ENCODE peak calls at places on chromosome 20, in seven cellular contexts. One of them, this sample, is unnamed.

GRCh38 chr20:45792513-45793118 is 862 bp downstream of the DNTTIP1 start:
- DNase-seq in CD8-positive, alpha-beta T cell: no peak
- DNase-seq in cardiac muscle cell: no peak
- DNase-seq in pons: peak
- DNase-seq in AG09319: no peak
- DNase-seq in AG20443: no peak
- DNase-seq in naive thymus-derived CD4-positive, alpha-beta T cell: no peak
- DNase-seq in this sample: no peak

GRCh38 chr20:841568-842546 is 8.3 kb downstream of the FAM110A start:
- DNase-seq in pons: no peak
- DNase-seq in AG20443: no peak
- DNase-seq in naive thymus-derived CD4-positive, alpha-beta T cell: no peak
- DNase-seq in CD8-positive, alpha-beta T cell: no peak
- DNase-seq in AG09319: no peak
- DNase-seq in cardiac muscle cell: no peak
- DNase-seq in this sample: no peak

GRCh38 chr20:1130058-1130694 is 11.8 kb downstream of the PSMF1 start:
- DNase-seq in naive thymus-derived CD4-positive, alpha-beta T cell: no peak
- DNase-seq in cardiac muscle cell: no peak
- DNase-seq in CD8-positive, alpha-beta T cell: no peak
- DNase-seq in AG09319: no peak
- DNase-seq in pons: no peak
- DNase-seq in AG20443: no peak
- DNase-seq in this sample: no peak

GRCh38 chr20:37344506-37345338 is 1.2 kb upstream of the SRC start:
- DNase-seq in pons: no peak
- DNase-seq in naive thymus-derived CD4-positive, alpha-beta T cell: no peak
- DNase-seq in cardiac muscle cell: no peak
- DNase-seq in CD8-positive, alpha-beta T cell: no peak
- DNase-seq in AG20443: no peak
- DNase-seq in AG09319: no peak
- DNase-seq in this sample: no peak

GRCh38 chr20:11372831-11373230 is 544.9 kb upstream of the BTBD3 start:
- DNase-seq in AG09319: no peak
- DNase-seq in cardiac muscle cell: no peak
- DNase-seq in pons: no peak
- DNase-seq in naive thymus-derived CD4-positive, alpha-beta T cell: no peak
- DNase-seq in CD8-positive, alpha-beta T cell: no peak
- DNase-seq in AG20443: no peak
- DNase-seq in this sample: no peak

GRCh38 chr20:61387204-61387958 is 135.3 kb downstream of the CDH4 start:
- DNase-seq in AG20443: peak
- DNase-seq in AG09319: peak
- DNase-seq in naive thymus-derived CD4-positive, alpha-beta T cell: no peak
- DNase-seq in cardiac muscle cell: peak
- DNase-seq in CD8-positive, alpha-beta T cell: no peak
- DNase-seq in pons: no peak
- DNase-seq in this sample: no peak

GRCh38 chr20:40564997-40565680 is 123.9 kb downstream of the MAFB start:
- DNase-seq in pons: no peak
- DNase-seq in naive thymus-derived CD4-positive, alpha-beta T cell: no peak
- DNase-seq in AG20443: peak
- DNase-seq in CD8-positive, alpha-beta T cell: no peak
- DNase-seq in cardiac muscle cell: peak
- DNase-seq in AG09319: no peak
- DNase-seq in this sample: no peak

GRCh38 chr20:34675993-34676641 is 775 bp downstream of the PIGU start:
- DNase-seq in cardiac muscle cell: no peak
- DNase-seq in naive thymus-derived CD4-positive, alpha-beta T cell: no peak
- DNase-seq in pons: peak
- DNase-seq in AG20443: no peak
- DNase-seq in AG09319: no peak
- DNase-seq in CD8-positive, alpha-beta T cell: no peak
- DNase-seq in this sample: no peak

GRCh38 chr20:63100926-63101699 is 94.3 kb upstream of the BHLHE23 start:
- DNase-seq in AG20443: no peak
- DNase-seq in cardiac muscle cell: no peak
- DNase-seq in pons: no peak
- DNase-seq in CD8-positive, alpha-beta T cell: no peak
- DNase-seq in naive thymus-derived CD4-positive, alpha-beta T cell: peak
- DNase-seq in AG09319: no peak
- DNase-seq in this sample: no peak

GRCh38 chr20:23477223-23477622 is 13.7 kb upstream of the CST8 start:
- DNase-seq in naive thymus-derived CD4-positive, alpha-beta T cell: no peak
- DNase-seq in cardiac muscle cell: no peak
- DNase-seq in AG09319: no peak
- DNase-seq in CD8-positive, alpha-beta T cell: no peak
- DNase-seq in AG20443: no peak
- DNase-seq in pons: no peak
- DNase-seq in this sample: no peak

GRCh38 chr20:11338506-11339306 is 579.0 kb upstream of the BTBD3 start:
- DNase-seq in CD8-positive, alpha-beta T cell: no peak
- DNase-seq in AG09319: no peak
- DNase-seq in naive thymus-derived CD4-positive, alpha-beta T cell: no peak
- DNase-seq in AG20443: no peak
- DNase-seq in cardiac muscle cell: peak
- DNase-seq in pons: no peak
- DNase-seq in this sample: no peak

GRCh38 chr20:10508468-10509251 is 73.6 kb downstream of the SLX4IP start:
- DNase-seq in CD8-positive, alpha-beta T cell: no peak
- DNase-seq in naive thymus-derived CD4-positive, alpha-beta T cell: no peak
- DNase-seq in pons: no peak
- DNase-seq in AG09319: no peak
- DNase-seq in cardiac muscle cell: peak
- DNase-seq in AG20443: peak
- DNase-seq in this sample: no peak

GRCh38 chr20:35695245-35695749 is 3.9 kb downstream of the NFS1 start:
- DNase-seq in naive thymus-derived CD4-positive, alpha-beta T cell: no peak
- DNase-seq in cardiac muscle cell: no peak
- DNase-seq in AG20443: no peak
- DNase-seq in AG09319: no peak
- DNase-seq in CD8-positive, alpha-beta T cell: no peak
- DNase-seq in pons: no peak
- DNase-seq in this sample: no peak

GRCh38 chr20:35729836-35730582 is 12.1 kb downstream of the RBM39 start:
- DNase-seq in pons: no peak
- DNase-seq in CD8-positive, alpha-beta T cell: no peak
- DNase-seq in naive thymus-derived CD4-positive, alpha-beta T cell: no peak
- DNase-seq in AG20443: no peak
- DNase-seq in AG09319: no peak
- DNase-seq in cardiac muscle cell: no peak
- DNase-seq in this sample: no peak

GRCh38 chr20:40322941-40323340 is 366.1 kb downstream of the MAFB start:
- DNase-seq in cardiac muscle cell: no peak
- DNase-seq in CD8-positive, alpha-beta T cell: no peak
- DNase-seq in naive thymus-derived CD4-positive, alpha-beta T cell: no peak
- DNase-seq in AG09319: no peak
- DNase-seq in pons: no peak
- DNase-seq in AG20443: no peak
- DNase-seq in this sample: no peak

GRCh38 chr20:13649548-13649947 is 10.8 kb upstream of the TASP1 start:
- DNase-seq in AG09319: no peak
- DNase-seq in cardiac muscle cell: peak
- DNase-seq in CD8-positive, alpha-beta T cell: no peak
- DNase-seq in naive thymus-derived CD4-positive, alpha-beta T cell: no peak
- DNase-seq in pons: no peak
- DNase-seq in AG20443: peak
- DNase-seq in this sample: no peak

GRCh38 chr20:38184098-38184497 is 19.0 kb upstream of the TGM2 start:
- DNase-seq in AG09319: no peak
- DNase-seq in AG20443: no peak
- DNase-seq in pons: no peak
- DNase-seq in naive thymus-derived CD4-positive, alpha-beta T cell: no peak
- DNase-seq in CD8-positive, alpha-beta T cell: no peak
- DNase-seq in cardiac muscle cell: no peak
- DNase-seq in this sample: no peak

GRCh38 chr20:10788877-10789276 is 115.1 kb upstream of the JAG1 start:
- DNase-seq in naive thymus-derived CD4-positive, alpha-beta T cell: no peak
- DNase-seq in AG20443: no peak
- DNase-seq in AG09319: no peak
- DNase-seq in pons: no peak
- DNase-seq in cardiac muscle cell: no peak
- DNase-seq in CD8-positive, alpha-beta T cell: no peak
- DNase-seq in this sample: no peak

GRCh38 chr20:21577551-21577950 is 63.7 kb upstream of the NKX2-2 start:
- DNase-seq in pons: no peak
- DNase-seq in CD8-positive, alpha-beta T cell: no peak
- DNase-seq in AG09319: no peak
- DNase-seq in AG20443: no peak
- DNase-seq in naive thymus-derived CD4-positive, alpha-beta T cell: no peak
- DNase-seq in cardiac muscle cell: no peak
- DNase-seq in this sample: no peak

GRCh38 chr20:44075950-44076232 is 111.1 kb downstream of the JPH2 start:
- DNase-seq in CD8-positive, alpha-beta T cell: no peak
- DNase-seq in cardiac muscle cell: no peak
- DNase-seq in pons: no peak
- DNase-seq in naive thymus-derived CD4-positive, alpha-beta T cell: no peak
- DNase-seq in AG09319: no peak
- DNase-seq in AG20443: no peak
- DNase-seq in this sample: no peak

This sample was measured in GOT3.